ENCODE peak calls at places on chromosomes 11 and 22, in nine cellular contexts. I is heart right ventricle, W is cardiac fibroblast, Y is lung, P is lower lobe of right lung, L is SK-N-SH, Q is GM23338, X is brain microvascular endothelial cell, U is IMR-90. V is an unnamed sample.

GRCh38 chr11:117560786-117561530 is 233.3 kb downstream of the CEP164 start:
- DNase-seq in Y (no peak), U (no peak), Q (no peak), P (no peak), L (no peak), W (no peak), X (no peak), I (no peak), V (no peak)

GRCh38 chr11:73415854-73416615 is 39.8 kb downstream of the RELT start:
- DNase-seq in Y (no peak), U (peak), Q (no peak), I (no peak), X (no peak), W (peak), L (no peak), P (no peak), V (peak)

GRCh38 chr11:45922425-45923082 is at the start of gene LARGE2:
- DNase-seq in L (peak), X (no peak), I (no peak), U (no peak), Q (peak), Y (peak), W (no peak), P (peak), V (no peak)

GRCh38 chr11:66591175-66591574 is 1.7 kb downstream of the CCDC87 start:
- DNase-seq in Y (no peak), W (no peak), U (no peak), X (no peak), L (no peak), P (no peak), Q (no peak), I (no peak), V (no peak)

GRCh38 chr22:24028533-24028932 is 17.4 kb downstream of the CABIN1 start:
- DNase-seq in X (no peak), Q (no peak), Y (no peak), W (no peak), I (no peak), L (no peak), P (no peak), U (no peak), V (no peak)

GRCh38 chr22:24134090-24134846 is 47.0 kb upstream of the SUSD2 start:
- DNase-seq in P (peak), Y (no peak), X (no peak), W (no peak), L (no peak), I (no peak), U (no peak), Q (peak), V (peak)

GRCh38 chr11:23897453-23898289 is 599.2 kb upstream of the LUZP2 start:
- DNase-seq in X (peak), P (no peak), W (peak), Y (no peak), I (no peak), L (peak), U (peak), Q (no peak), V (peak)

GRCh38 chr11:5553347-5553746 is 5.0 kb upstream of the OR52H1 start:
- DNase-seq in W (no peak), I (no peak), X (no peak), L (no peak), Q (no peak), P (no peak), Y (no peak), U (peak), V (no peak)

GRCh38 chr22:27990451-27990840 is 71.4 kb upstream of the PITPNB start:
- DNase-seq in W (no peak), L (no peak), X (no peak), Y (no peak), Q (no peak), U (no peak), I (no peak), P (peak), V (no peak)

GRCh38 chr11:85029964-85030363 is 597.2 kb downstream of the DLG2 start:
- DNase-seq in I (no peak), Y (no peak), Q (no peak), L (no peak), X (peak), W (peak), U (peak), P (no peak), V (peak)

GRCh38 chr11:123551085-123551484 is 103.3 kb downstream of the SCN3B start:
- DNase-seq in W (no peak), U (no peak), Q (no peak), P (no peak), I (no peak), X (no peak), Y (no peak), L (no peak), V (no peak)

GRCh38 chr11:66718320-66718971 is 10.6 kb downstream of the SPTBN2 start:
- DNase-seq in L (no peak), I (no peak), Q (peak), P (peak), U (no peak), Y (peak), X (no peak), W (no peak), V (no peak)

DNA sequence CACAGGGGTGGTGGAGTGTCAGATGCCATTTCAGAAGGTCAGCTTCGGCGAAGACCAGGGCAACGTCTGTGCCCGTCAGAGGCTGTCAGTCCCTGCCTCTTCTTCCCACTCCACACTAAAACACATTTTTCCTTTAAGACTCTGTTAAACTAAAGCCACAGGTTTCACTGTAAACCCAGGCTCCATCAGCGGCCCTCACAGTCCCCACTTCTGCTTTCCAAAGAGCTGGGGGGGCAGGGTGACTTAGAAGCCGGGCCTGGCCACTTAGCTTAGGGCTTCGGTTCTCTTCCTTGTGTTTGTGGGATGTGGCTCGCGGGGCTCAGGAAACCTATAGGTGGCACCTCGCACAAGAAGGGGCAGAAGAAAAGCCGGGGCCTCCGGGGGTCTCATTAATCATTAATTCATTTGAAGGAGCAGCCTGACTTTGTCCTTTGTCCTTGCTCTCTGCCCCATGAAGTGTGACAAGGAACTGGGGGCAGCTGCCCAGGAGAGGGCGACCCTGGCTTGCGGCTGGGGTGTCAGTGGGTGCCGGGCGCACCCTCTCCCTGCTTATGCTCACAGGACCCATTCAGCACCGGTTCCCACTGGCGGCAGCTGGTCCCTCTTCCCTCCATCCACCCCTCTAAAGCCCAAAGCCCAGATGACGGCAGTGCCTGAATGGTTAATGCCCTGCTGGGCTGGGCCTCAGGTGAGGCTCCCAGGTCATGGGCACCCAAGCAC is 4.1 kb downstream of the SLC25A45 start:
- DNase-seq in I (no peak), X (no peak), W (no peak), Y (no peak), L (no peak), Q (no peak), U (no peak), P (no peak), V (no peak)
- TF ChIP-seq CTCF in I (no peak), X (peak), W (no peak), Y (no peak), L (no peak), Q (peak), U (peak), P (no peak), V (no peak)

DNA sequence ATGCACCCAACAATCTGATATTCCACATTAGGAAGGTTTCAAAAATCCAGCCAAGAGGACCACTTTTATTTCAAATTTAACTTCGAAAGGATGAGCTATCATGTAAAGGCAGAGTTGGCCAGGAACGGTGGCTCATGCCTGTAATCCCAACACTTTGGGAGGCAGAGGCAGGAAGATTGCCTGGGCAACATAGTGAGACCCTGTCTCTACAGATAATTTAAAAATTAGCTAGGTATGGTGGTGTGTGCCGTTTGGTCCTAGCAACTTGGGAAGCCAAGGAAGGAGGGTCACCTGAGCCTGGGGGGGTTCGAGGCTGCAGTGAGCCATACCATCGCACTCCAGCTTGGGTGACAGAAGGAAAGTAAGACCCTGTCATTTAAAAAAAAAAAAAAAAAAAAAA is 96.7 kb downstream of the CADM1 start:
- DNase-seq in Y (no peak), U (no peak), L (no peak), W (no peak), Q (no peak), X (no peak), P (no peak), I (no peak), V (no peak)
- H3K4me3 ChIP-seq in Y (no peak), U (no peak), L (no peak), W (no peak), Q (no peak), X (no peak), P (no peak), I (no peak), V (no peak)

GRCh38 chr11:119885861-119886567 is 157.0 kb upstream of the NECTIN1 start:
- DNase-seq in Q (no peak), P (no peak), Y (no peak), U (no peak), L (no peak), I (no peak), W (no peak), X (no peak), V (no peak)

GRCh38 chr11:119889728-119890280 is 160.8 kb upstream of the NECTIN1 start:
- DNase-seq in Q (no peak), L (peak), X (no peak), Y (no peak), W (no peak), I (no peak), P (no peak), U (no peak), V (no peak)

GRCh38 chr11:119886667-119887230 is 157.7 kb upstream of the NECTIN1 start:
- DNase-seq in I (no peak), U (no peak), Y (no peak), X (no peak), W (no peak), Q (no peak), L (no peak), P (no peak), V (no peak)

GRCh38 chr11:119889111-119889510 is 160.1 kb upstream of the NECTIN1 start:
- DNase-seq in X (no peak), W (no peak), Q (no peak), L (no peak), I (no peak), U (no peak), Y (no peak), P (no peak), V (no peak)

GRCh38 chr11:119888119-119888518 is 159.1 kb upstream of the NECTIN1 start:
- DNase-seq in X (no peak), L (no peak), U (no peak), I (no peak), Y (no peak), Q (no peak), P (no peak), W (no peak), V (no peak)
- TF ChIP-seq CTCF in X (no peak), L (no peak), U (no peak), I (no peak), Y (no peak), Q (no peak), P (no peak), W (no peak), V (no peak)

GRCh38 chr22:37282385-37282677 is at the start of gene CYTH4:
- DNase-seq in W (peak), L (no peak), I (peak), X (no peak), P (peak), U (no peak), Q (no peak), Y (peak), V (no peak)
- H3K4me3 ChIP-seq in W (no peak), L (no peak), I (peak), X (no peak), P (peak), U (no peak), Q (no peak), Y (peak), V (no peak)

GRCh38 chr11:128520206-128520885 is 67.0 kb downstream of the ETS1 start:
- DNase-seq in W (peak), U (no peak), L (no peak), P (no peak), Q (no peak), Y (no peak), X (no peak), I (no peak), V (no peak)
- TF ChIP-seq CTCF in W (peak), U (no peak), L (peak), P (no peak), Q (no peak), Y (no peak), X (peak), I (no peak), V (no peak)

GRCh38 chr11:37108436-37109204 is 510.6 kb upstream of the RAG2 start:
- DNase-seq in Y (no peak), P (no peak), I (no peak), X (no peak), L (no peak), U (no peak), Q (no peak), W (peak), V (peak)
- H3K4me3 ChIP-seq in Y (no peak), P (no peak), I (no peak), X (no peak), L (no peak), U (no peak), Q (no peak), W (no peak), V (no peak)

DNA sequence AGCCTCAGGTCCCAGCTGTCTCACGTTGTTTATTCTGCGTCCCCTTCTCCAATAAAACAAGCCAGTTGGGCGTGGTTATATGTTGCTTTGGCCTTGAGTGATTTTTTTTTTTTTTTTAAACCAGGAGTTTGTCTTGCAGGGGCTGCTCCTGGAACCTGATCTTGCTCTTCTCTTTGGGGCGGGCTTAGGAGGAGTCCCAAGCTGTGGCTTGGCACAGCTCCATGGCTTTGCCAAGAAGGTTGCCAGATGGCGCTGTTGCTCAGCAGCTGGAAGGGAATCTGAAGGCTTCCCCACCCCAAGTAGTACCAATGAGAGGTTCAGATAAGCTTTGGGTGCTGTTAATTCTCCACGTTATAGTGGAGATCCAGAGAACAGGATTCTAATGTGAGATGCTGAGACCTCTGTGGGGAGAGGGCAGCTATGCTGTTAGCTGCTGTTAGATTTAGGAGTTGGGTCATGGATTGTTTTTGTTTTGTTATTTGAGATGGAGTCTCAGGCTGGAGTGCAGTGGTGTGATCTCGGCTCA is 2.0 kb upstream of the FERMT3 start:
- DNase-seq in I (peak), P (peak), U (peak), W (peak), Y (peak), X (peak), L (peak), Q (peak), V (peak)
- TF ChIP-seq CTCF in I (peak), P (peak), U (peak), W (peak), Y (peak), X (peak), L (peak), Q (peak), V (peak)

GRCh38 chr11:77159937-77160495 is 32.0 kb downstream of the MYO7A start:
- DNase-seq in Y (no peak), X (no peak), P (no peak), U (no peak), I (no peak), Q (no peak), W (no peak), L (no peak), V (no peak)
- H3K4me3 ChIP-seq in Y (no peak), X (no peak), P (no peak), U (no peak), I (no peak), Q (no peak), W (no peak), L (no peak), V (no peak)

DNA sequence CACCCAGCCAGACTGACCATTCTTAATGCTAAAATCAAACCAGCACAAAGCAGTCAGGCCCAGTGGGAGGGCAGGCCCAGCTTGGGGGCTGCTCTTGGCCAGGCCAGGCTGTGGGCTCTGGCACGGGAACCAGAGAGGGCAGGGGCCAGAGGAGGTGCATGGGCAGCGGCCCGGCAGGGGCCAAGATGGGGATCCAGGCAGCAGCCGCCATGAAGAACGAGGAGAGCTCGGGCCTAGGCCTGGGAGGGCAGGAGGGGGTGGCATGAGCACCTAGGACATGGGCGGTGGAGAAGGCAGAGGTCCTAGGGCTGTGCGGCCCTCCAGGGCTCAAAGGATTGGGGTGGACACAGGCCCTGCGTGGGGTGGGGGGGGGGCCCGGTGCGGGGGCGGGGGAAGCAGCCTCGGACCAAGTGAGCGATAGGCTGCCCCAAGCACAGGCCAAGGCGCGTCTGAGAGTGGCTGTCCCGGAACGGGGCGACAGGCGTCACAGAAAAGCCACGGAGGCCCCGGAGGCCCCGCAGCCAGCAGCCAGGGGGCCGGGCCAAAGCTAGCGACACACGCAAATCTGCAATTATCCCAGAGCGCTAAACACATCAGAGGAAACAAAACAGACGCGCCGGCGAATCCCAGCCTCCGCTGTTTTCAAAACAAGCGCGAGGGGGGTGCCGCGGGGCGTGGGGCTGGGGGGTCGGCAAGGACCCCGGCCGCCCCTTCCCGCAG is 8.3 kb downstream of the PLXNB2 start:
- DNase-seq in L (no peak), U (peak), W (no peak), Y (no peak), I (peak), P (no peak), Q (peak), X (no peak), V (no peak)
- TF ChIP-seq CTCF in L (no peak), U (no peak), W (no peak), Y (no peak), I (no peak), P (no peak), Q (no peak), X (no peak), V (no peak)

V was measured in astrocyte of the spinal cord.